ENCODE peak calls at places on chromosomes 1 and 21, in six cellular contexts. Q is stimulated activated CD4-positive, alpha-beta T cell treated with anti-CD3 and anti-CD28 coated beads, Interleukin-1b, Interleukin-23, amount 100 ng/mL, for 24 hours; C is non-pigmented ciliary epithelial cell; E is kidney tubule cell; L is DMS53; O is stomach. A is an unnamed sample.

GRCh38 chr1:3014443-3015268 is 6.6 kb upstream of the ACTRT2 start:
- DNase-seq in L (no peak), O (no peak), C (no peak), Q (no peak), E (no peak), A (peak)

GRCh38 chr1:77424236-77424635 is 142.4 kb downstream of the AK5 start:
- DNase-seq in C (peak), Q (no peak), O (no peak), E (peak), L (no peak), A (no peak)

GRCh38 chr21:37368536-37369279 is 2.1 kb downstream of the DYRK1A start:
- DNase-seq in L (peak), Q (no peak), E (peak), C (no peak), O (no peak), A (no peak)

GRCh38 chr1:224454337-224455055 is 19.9 kb upstream of the WDR26 start:
- DNase-seq in L (peak), C (no peak), Q (no peak), E (peak), O (no peak), A (no peak)

GRCh38 chr1:64848812-64849211 is 103.9 kb downstream of the RAVER2 start:
- DNase-seq in L (no peak), E (no peak), Q (no peak), C (no peak), O (no peak), A (no peak)

GRCh38 chr1:109255673-109256072 is 6.3 kb downstream of the CELSR2 start:
- DNase-seq in L (no peak), Q (no peak), O (no peak), C (no peak), E (no peak), A (peak)

GRCh38 chr1:24070821-24071393 is 41.0 kb downstream of the MYOM3 start:
- DNase-seq in L (peak), O (peak), E (peak), C (peak), Q (peak), A (peak)

GRCh38 chr1:207871117-207871649 is 39.7 kb downstream of the CD34 start:
- DNase-seq in L (no peak), Q (no peak), O (no peak), E (no peak), C (no peak), A (no peak)

GRCh38 chr1:201937624-201938212 is 8.6 kb downstream of the LMOD1 start:
- DNase-seq in C (peak), L (no peak), O (no peak), E (peak), Q (no peak), A (no peak)

GRCh38 chr1:239547987-239548386 is 161.6 kb downstream of the CHRM3 start:
- DNase-seq in C (peak), O (no peak), L (no peak), E (no peak), Q (no peak), A (no peak)

GRCh38 chr1:231691618-231692259 is 65.1 kb downstream of the DISC1 start:
- DNase-seq in E (peak), C (no peak), O (no peak), Q (no peak), L (no peak), A (no peak)

GRCh38 chr1:63593303-63593886 is at the start of gene PGM1:
- DNase-seq in L (peak), C (no peak), Q (peak), O (peak), E (peak), A (peak)

GRCh38 chr1:205809942-205810345 is 3.1 kb downstream of the SLC41A1 start:
- DNase-seq in E (no peak), Q (no peak), L (no peak), C (no peak), O (no peak), A (no peak)

GRCh38 chr1:218665216-218665615 is 320.1 kb downstream of the TGFB2 start:
- DNase-seq in C (no peak), E (peak), Q (no peak), L (peak), O (no peak), A (peak)

GRCh38 chr1:156499703-156500577 is 635 bp downstream of the MEF2D start:
- DNase-seq in Q (no peak), C (no peak), O (no peak), E (no peak), L (peak), A (peak)

GRCh38 chr1:150999051-150999674 is 7.5 kb downstream of the MINDY1 start:
- DNase-seq in L (no peak), O (no peak), Q (no peak), C (peak), E (no peak), A (no peak)

GRCh38 chr1:183318433-183318832 is 99.7 kb downstream of the NMNAT2 start:
- DNase-seq in C (peak), L (no peak), E (peak), Q (no peak), O (peak), A (peak)

GRCh38 chr1:1598051-1598719 is 1.8 kb downstream of the FNDC10 start:
- DNase-seq in Q (no peak), O (no peak), C (no peak), E (no peak), L (peak), A (no peak)

GRCh38 chr1:224427346-224427745 is 7.3 kb downstream of the WDR26 start:
- DNase-seq in O (no peak), Q (no peak), L (no peak), E (no peak), C (peak), A (no peak)

GRCh38 chr1:235617808-235618207 is 31.8 kb downstream of the GNG4 start:
- DNase-seq in E (peak), Q (no peak), O (no peak), C (peak), L (no peak), A (no peak)

GRCh38 chr1:201640624-201641023 is 101.7 kb downstream of the NAV1 start:
- DNase-seq in C (no peak), L (no peak), Q (no peak), E (no peak), O (no peak), A (no peak)

GRCh38 chr1:15702722-15703550 is 18.8 kb downstream of the PLEKHM2 start:
- DNase-seq in L (peak), E (peak), Q (no peak), C (no peak), O (peak), A (peak)

GRCh38 chr21:38989097-38989744 is 183.5 kb downstream of the ETS2 start:
- DNase-seq in E (no peak), Q (no peak), C (no peak), L (no peak), O (no peak), A (no peak)